ENCODE peak calls at places on chromosome 12, in ten cellular contexts. X is activated B cell treated with CpG ODN at 0.5 μM for 24 hours, T is endothelial cell of umbilical vein, Y is neural progenitor cell, Q is B cell, M is heart left ventricle, K is spleen, D is K562, E is nephron progenitor cell, P is AG04450. U is an unnamed sample.

GRCh38 chr12:106205208-106206069 is 42.4 kb downstream of the CKAP4 start:
- DNase-seq in D (no peak), K (peak), E (no peak), P (no peak), T (no peak), Q (no peak), M (peak), X (no peak), Y (peak), U (no peak)

GRCh38 chr12:119036878-119037493 is 55.6 kb downstream of the SRRM4 start:
- DNase-seq in Q (no peak), Y (peak), X (no peak), E (peak), K (no peak), D (peak), T (no peak), P (no peak), M (peak), U (peak)

GRCh38 chr12:50354908-50355307 is 41.5 kb downstream of the FAM186A start:
- DNase-seq in X (no peak), M (no peak), Y (no peak), E (no peak), T (no peak), Q (no peak), P (no peak), D (no peak), K (no peak), U (no peak)

GRCh38 chr12:106044773-106045172 is 94.0 kb downstream of the NUAK1 start:
- DNase-seq in X (no peak), M (no peak), K (no peak), T (no peak), D (no peak), Q (no peak), E (no peak), P (no peak), Y (no peak), U (no peak)

GRCh38 chr12:131511803-131512564 is 198.9 kb upstream of the SFSWAP start:
- DNase-seq in T (no peak), P (no peak), E (no peak), D (no peak), X (no peak), K (no peak), M (no peak), Q (peak), Y (no peak), U (no peak)

GRCh38 chr12:78483767-78484315 is 380.7 kb upstream of the SYT1 start:
- DNase-seq in Q (no peak), P (no peak), E (no peak), Y (no peak), X (no peak), T (no peak), K (no peak), M (no peak), D (no peak), U (no peak)

GRCh38 chr12:124538194-124539082 is 29.0 kb downstream of the NCOR2 start:
- DNase-seq in X (no peak), P (no peak), T (no peak), E (no peak), D (no peak), M (no peak), Y (no peak), Q (no peak), K (peak), U (no peak)

GRCh38 chr12:62317017-62317416 is 56.8 kb downstream of the USP15 start:
- DNase-seq in P (no peak), T (no peak), Y (no peak), D (no peak), X (no peak), K (no peak), Q (no peak), E (no peak), M (no peak), U (no peak)

GRCh38 chr12:124939428-124940142 is 25.1 kb upstream of the UBC start:
- DNase-seq in X (peak), Y (peak), M (peak), K (peak), P (peak), E (peak), Q (peak), T (peak), D (peak), U (peak)

DNA sequence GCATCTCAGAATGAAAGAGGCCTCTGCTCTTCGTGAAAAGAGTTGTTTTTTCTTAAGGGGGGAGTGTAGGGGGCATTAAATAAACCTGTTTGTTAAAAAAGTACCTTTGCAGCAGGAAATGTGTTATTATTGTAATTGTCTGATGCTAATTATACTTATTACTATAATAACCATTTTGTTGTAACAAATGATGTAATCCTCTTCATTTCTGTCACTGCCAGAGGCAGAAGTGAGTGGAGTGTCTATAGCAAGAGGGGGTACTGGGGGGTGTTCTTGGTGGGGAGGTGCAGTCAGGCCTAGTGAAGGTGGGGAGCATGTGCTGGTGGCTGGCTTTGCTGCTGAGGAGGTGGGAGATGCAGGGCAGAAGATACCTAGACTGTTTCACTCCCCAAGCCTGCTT is 77.4 kb upstream of the CISTR start:
- DNase-seq in D (no peak), X (no peak), T (no peak), M (no peak), E (no peak), Y (no peak), Q (no peak), P (no peak), K (no peak), U (no peak)
- TF ChIP-seq CTCF in D (no peak), X (no peak), T (no peak), M (no peak), E (no peak), Y (no peak), Q (no peak), P (no peak), K (no peak), U (no peak)

GRCh38 chr12:66030217-66030781 is 100.3 kb downstream of the LLPH start:
- DNase-seq in D (no peak), Q (no peak), T (no peak), X (no peak), E (no peak), P (no peak), M (no peak), Y (no peak), K (no peak), U (no peak)
- TF ChIP-seq CTCF in D (no peak), Q (no peak), T (no peak), X (no peak), E (no peak), P (no peak), M (no peak), Y (no peak), K (no peak), U (no peak)

GRCh38 chr12:108595711-108596647 is 1.9 kb downstream of the TMEM119 start:
- DNase-seq in M (no peak), P (no peak), X (no peak), Y (no peak), Q (no peak), T (no peak), E (no peak), K (no peak), D (no peak), U (no peak)
- TF ChIP-seq CTCF in M (no peak), P (no peak), X (no peak), Y (no peak), Q (no peak), T (no peak), E (no peak), K (no peak), D (no peak), U (no peak)

GRCh38 chr12:108236366-108236765 is 102.7 kb downstream of the CMKLR1 start:
- DNase-seq in M (no peak), D (no peak), Y (no peak), X (no peak), T (no peak), Q (no peak), K (no peak), E (no peak), P (no peak), U (no peak)

GRCh38 chr12:108232565-108232964 is 103.5 kb downstream of the WSCD2 start:
- DNase-seq in D (no peak), T (no peak), M (no peak), Q (no peak), X (no peak), E (no peak), P (no peak), K (no peak), Y (no peak), U (no peak)

GRCh38 chr12:108231909-108232434 is 102.9 kb downstream of the WSCD2 start:
- DNase-seq in K (no peak), M (no peak), D (no peak), T (no peak), X (no peak), E (no peak), Y (no peak), P (no peak), Q (no peak), U (no peak)

GRCh38 chr12:108235231-108235959 is 103.7 kb downstream of the CMKLR1 start:
- DNase-seq in D (no peak), Q (no peak), E (no peak), Y (peak), P (no peak), M (no peak), K (no peak), X (no peak), T (no peak), U (no peak)

DNA sequence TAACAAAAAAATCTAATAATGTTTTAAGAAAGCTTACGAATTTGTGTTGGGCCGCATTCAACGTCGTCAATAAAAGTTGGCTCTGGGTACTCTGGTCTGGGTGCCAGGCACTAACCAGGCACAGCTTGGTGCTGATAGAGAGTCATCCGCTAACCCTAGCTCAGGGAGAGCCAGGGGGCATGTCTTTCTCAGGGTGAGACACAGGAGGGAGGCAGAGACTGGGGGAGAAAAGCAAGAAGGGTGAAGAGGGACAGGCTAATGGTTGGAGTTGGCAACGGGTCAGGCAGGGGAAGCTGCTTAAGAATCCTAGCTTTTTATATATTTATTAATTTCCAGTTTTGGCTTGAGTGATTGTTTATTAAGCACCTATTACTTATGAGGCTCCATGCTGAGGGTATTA is 105.0 kb downstream of the CMKLR1 start:
- DNase-seq in D (no peak), X (no peak), Y (no peak), T (peak), E (no peak), M (no peak), Q (no peak), K (no peak), P (no peak), U (no peak)
- TF ChIP-seq CTCF in D (peak), X (no peak), Y (peak), T (peak), E (no peak), M (peak), Q (no peak), K (no peak), P (no peak), U (no peak)

U was measured in progenitor cell of endocrine pancreas.